ENCODE peak calls at places on chromosomes 2 and 18, in nine cellular contexts. One of them, this sample, is unnamed.

GRCh38 chr2:705971-706511 is 28.8 kb upstream of the TMEM18 start:
- DNase-seq in SK-N-SH: no peak
- DNase-seq in AG09319: no peak
- DNase-seq in adrenal gland: no peak
- DNase-seq in foreskin fibroblast: no peak
- DNase-seq in dorsolateral prefrontal cortex: no peak
- DNase-seq in BJ: no peak
- DNase-seq in GM10248: peak; percentile 34
- DNase-seq in heart right ventricle: no peak
- DNase-seq in this sample: no peak

GRCh38 chr2:105925390-105925789 is 180.7 kb downstream of the NCK2 start:
- DNase-seq in SK-N-SH: peak; percentile 73
- DNase-seq in AG09319: no peak
- DNase-seq in adrenal gland: no peak
- DNase-seq in foreskin fibroblast: no peak
- DNase-seq in dorsolateral prefrontal cortex: no peak
- DNase-seq in BJ: no peak
- DNase-seq in GM10248: no peak
- DNase-seq in heart right ventricle: no peak
- DNase-seq in this sample: no peak

GRCh38 chr18:5297582-5297981 is 2.1 kb upstream of the ZBTB14 start:
- DNase-seq in SK-N-SH: no peak
- DNase-seq in AG09319: no peak
- DNase-seq in adrenal gland: no peak
- DNase-seq in foreskin fibroblast: no peak
- DNase-seq in dorsolateral prefrontal cortex: peak; percentile 22
- DNase-seq in BJ: no peak
- DNase-seq in GM10248: no peak
- DNase-seq in heart right ventricle: no peak
- DNase-seq in this sample: no peak

GRCh38 chr2:120763931-120764330 is 28.3 kb downstream of the GLI2 start:
- DNase-seq in SK-N-SH: no peak
- DNase-seq in AG09319: no peak
- DNase-seq in adrenal gland: peak; percentile 2
- DNase-seq in foreskin fibroblast: no peak
- DNase-seq in dorsolateral prefrontal cortex: no peak
- DNase-seq in BJ: no peak
- DNase-seq in GM10248: no peak
- DNase-seq in heart right ventricle: no peak
- DNase-seq in this sample: no peak

GRCh38 chr2:238875161-238875530 is 27.3 kb downstream of the TWIST2 start:
- DNase-seq in SK-N-SH: no peak
- DNase-seq in AG09319: no peak
- DNase-seq in adrenal gland: no peak
- DNase-seq in foreskin fibroblast: no peak
- DNase-seq in dorsolateral prefrontal cortex: no peak
- DNase-seq in BJ: no peak
- DNase-seq in GM10248: no peak
- DNase-seq in heart right ventricle: no peak
- DNase-seq in this sample: no peak

GRCh38 chr2:159202568-159203071 is 83.9 kb downstream of the WDSUB1 start:
- DNase-seq in SK-N-SH: no peak
- DNase-seq in AG09319: peak; percentile 88
- DNase-seq in adrenal gland: peak; percentile 42
- DNase-seq in foreskin fibroblast: peak; percentile 99
- DNase-seq in dorsolateral prefrontal cortex: no peak
- DNase-seq in BJ: peak; percentile 99
- DNase-seq in GM10248: no peak
- DNase-seq in heart right ventricle: no peak
- DNase-seq in this sample: peak; percentile 98

GRCh38 chr2:168119519-168120141 is 127.8 kb downstream of the STK39 start:
- DNase-seq in SK-N-SH: no peak
- DNase-seq in AG09319: peak; percentile 34
- DNase-seq in adrenal gland: peak; percentile 14
- DNase-seq in foreskin fibroblast: peak; percentile 50
- DNase-seq in dorsolateral prefrontal cortex: no peak
- DNase-seq in BJ: peak; percentile 8
- DNase-seq in GM10248: peak; percentile 10
- DNase-seq in heart right ventricle: no peak
- DNase-seq in this sample: peak; percentile 32

GRCh38 chr2:224369028-224369632 is 32.8 kb downstream of the FAM124B start:
- DNase-seq in SK-N-SH: peak; percentile 49
- DNase-seq in AG09319: no peak
- DNase-seq in adrenal gland: no peak
- DNase-seq in foreskin fibroblast: peak; percentile 34
- DNase-seq in dorsolateral prefrontal cortex: no peak
- DNase-seq in BJ: no peak
- DNase-seq in GM10248: peak; percentile 37
- DNase-seq in heart right ventricle: no peak
- DNase-seq in this sample: no peak

GRCh38 chr2:216034065-216034464 is 20.7 kb upstream of the MREG start:
- DNase-seq in SK-N-SH: peak; percentile 68
- DNase-seq in AG09319: no peak
- DNase-seq in adrenal gland: peak; percentile 60
- DNase-seq in foreskin fibroblast: peak; percentile 49
- DNase-seq in dorsolateral prefrontal cortex: peak; percentile 62
- DNase-seq in BJ: no peak
- DNase-seq in GM10248: peak; percentile 71
- DNase-seq in heart right ventricle: peak; percentile 44
- DNase-seq in this sample: peak; percentile 42

GRCh38 chr2:232260075-232260474 is 118.5 kb upstream of the ALPP start:
- DNase-seq in SK-N-SH: no peak
- DNase-seq in AG09319: peak; percentile 40
- DNase-seq in adrenal gland: no peak
- DNase-seq in foreskin fibroblast: peak; percentile 84
- DNase-seq in dorsolateral prefrontal cortex: no peak
- DNase-seq in BJ: peak; percentile 77
- DNase-seq in GM10248: no peak
- DNase-seq in heart right ventricle: no peak
- DNase-seq in this sample: peak; percentile 70

GRCh38 chr2:70214958-70215357 is 24.1 kb upstream of the C2orf42 start:
- DNase-seq in SK-N-SH: no peak
- DNase-seq in AG09319: peak; percentile 24
- DNase-seq in adrenal gland: no peak
- DNase-seq in foreskin fibroblast: peak; percentile 85
- DNase-seq in dorsolateral prefrontal cortex: no peak
- DNase-seq in BJ: peak; percentile 90
- DNase-seq in GM10248: no peak
- DNase-seq in heart right ventricle: no peak
- DNase-seq in this sample: peak; percentile 61

GRCh38 chr2:187994464-187995331 is 297.0 kb upstream of the GULP1 start:
- DNase-seq in SK-N-SH: peak; percentile 15
- DNase-seq in AG09319: no peak
- DNase-seq in adrenal gland: peak; percentile 9
- DNase-seq in foreskin fibroblast: peak; percentile 78
- DNase-seq in dorsolateral prefrontal cortex: no peak
- DNase-seq in BJ: no peak
- DNase-seq in GM10248: no peak
- DNase-seq in heart right ventricle: no peak
- DNase-seq in this sample: no peak

GRCh38 chr2:103809946-103810345 is 1044.0 kb upstream of the POU3F3 start:
- DNase-seq in SK-N-SH: no peak
- DNase-seq in AG09319: no peak
- DNase-seq in adrenal gland: no peak
- DNase-seq in foreskin fibroblast: no peak
- DNase-seq in dorsolateral prefrontal cortex: no peak
- DNase-seq in BJ: no peak
- DNase-seq in GM10248: no peak
- DNase-seq in heart right ventricle: no peak
- DNase-seq in this sample: no peak

GRCh38 chr2:112168422-112169124 is 30.4 kb downstream of the FBLN7 start:
- DNase-seq in SK-N-SH: no peak
- DNase-seq in AG09319: no peak
- DNase-seq in adrenal gland: no peak
- DNase-seq in foreskin fibroblast: peak; percentile 17
- DNase-seq in dorsolateral prefrontal cortex: no peak
- DNase-seq in BJ: no peak
- DNase-seq in GM10248: no peak
- DNase-seq in heart right ventricle: no peak
- DNase-seq in this sample: no peak

GRCh38 chr18:68642003-68642402 is 72.9 kb downstream of the TMX3 start:
- DNase-seq in SK-N-SH: no peak
- DNase-seq in AG09319: no peak
- DNase-seq in adrenal gland: no peak
- DNase-seq in foreskin fibroblast: no peak
- DNase-seq in dorsolateral prefrontal cortex: no peak
- DNase-seq in BJ: no peak
- DNase-seq in GM10248: no peak
- DNase-seq in heart right ventricle: no peak
- DNase-seq in this sample: no peak

DNA sequence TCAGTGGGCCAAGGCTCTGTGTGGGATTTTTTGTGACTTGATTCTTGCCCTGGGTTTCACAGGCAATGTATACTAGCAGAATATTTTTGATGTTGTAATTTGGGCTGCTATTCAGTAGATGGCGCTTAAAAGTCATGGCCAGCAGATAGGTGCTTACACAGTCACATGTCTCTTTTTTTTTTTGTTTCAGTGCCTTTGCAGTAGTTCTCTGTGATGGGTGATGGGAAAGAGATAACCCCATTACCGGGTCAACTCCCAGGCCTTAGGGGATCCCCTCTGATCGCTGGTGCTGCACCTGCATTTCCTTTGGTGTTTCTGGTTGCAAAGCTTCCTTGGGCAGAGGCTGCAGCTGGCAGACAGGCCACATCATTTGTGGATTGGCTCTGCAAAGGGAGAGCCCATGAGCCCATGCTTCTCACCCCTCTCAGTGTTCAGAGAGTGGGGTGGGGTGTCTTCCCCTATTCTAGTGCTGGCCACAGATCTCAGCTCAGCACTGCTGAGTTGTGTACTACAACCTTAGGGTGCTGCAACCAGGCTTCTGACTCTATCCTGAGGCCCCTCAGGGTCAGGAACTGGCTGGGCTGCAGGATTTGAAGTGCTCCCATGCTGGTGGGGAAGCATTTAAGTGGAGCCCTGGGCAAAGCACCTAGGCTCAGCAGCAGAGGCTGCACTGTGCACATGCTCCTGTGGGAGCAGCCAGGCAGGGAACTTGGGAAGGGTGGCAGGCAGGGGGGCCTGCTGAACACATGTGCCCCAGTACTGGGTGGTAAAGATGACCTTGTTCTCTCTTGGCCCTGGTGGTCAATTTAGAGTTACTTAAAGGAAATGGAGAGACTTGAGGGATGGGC is 219.8 kb upstream of the SPHKAP start:
- DNase-seq in SK-N-SH: no peak
- DNase-seq in AG09319: no peak
- DNase-seq in adrenal gland: no peak
- DNase-seq in foreskin fibroblast: peak; percentile 1
- DNase-seq in dorsolateral prefrontal cortex: no peak
- DNase-seq in BJ: no peak
- DNase-seq in GM10248: no peak
- DNase-seq in heart right ventricle: no peak
- DNase-seq in this sample: no peak
- TF ChIP-seq CTCF in SK-N-SH: no peak
- TF ChIP-seq CTCF in AG09319: no peak
- TF ChIP-seq CTCF in adrenal gland: no peak
- TF ChIP-seq CTCF in foreskin fibroblast: no peak
- TF ChIP-seq CTCF in dorsolateral prefrontal cortex: no peak
- TF ChIP-seq CTCF in BJ: no peak
- TF ChIP-seq CTCF in GM10248: peak; percentile 22
- TF ChIP-seq CTCF in heart right ventricle: no peak
- TF ChIP-seq CTCF in this sample: no peak

DNA sequence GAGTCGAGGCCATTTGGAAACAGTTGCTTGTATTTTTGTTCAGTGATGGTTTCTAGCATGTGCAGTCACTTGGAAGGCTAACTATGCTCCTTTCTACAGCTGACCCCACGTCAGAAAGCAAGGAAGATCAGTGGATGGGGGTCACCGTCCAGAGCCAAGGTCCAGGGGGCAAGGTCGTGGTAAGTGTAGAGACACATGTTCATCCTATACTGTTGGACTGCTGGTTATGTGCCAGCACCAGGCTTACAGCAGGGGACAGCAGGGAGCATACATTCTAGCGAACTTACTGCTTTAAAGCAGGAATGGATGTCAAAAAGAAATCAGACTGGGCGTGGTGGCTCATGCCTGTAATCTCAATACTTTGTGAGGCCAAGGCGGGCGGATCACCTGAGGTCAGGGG is 40.0 kb downstream of the ITGA6 start:
- DNase-seq in SK-N-SH: no peak
- DNase-seq in AG09319: no peak
- DNase-seq in adrenal gland: no peak
- DNase-seq in foreskin fibroblast: no peak
- DNase-seq in dorsolateral prefrontal cortex: no peak
- DNase-seq in BJ: no peak
- DNase-seq in GM10248: no peak
- DNase-seq in heart right ventricle: no peak
- DNase-seq in this sample: no peak
- TF ChIP-seq CTCF in SK-N-SH: no peak
- TF ChIP-seq CTCF in AG09319: no peak
- TF ChIP-seq CTCF in adrenal gland: no peak
- TF ChIP-seq CTCF in foreskin fibroblast: peak; percentile 11
- TF ChIP-seq CTCF in dorsolateral prefrontal cortex: no peak
- TF ChIP-seq CTCF in BJ: peak; percentile 18
- TF ChIP-seq CTCF in GM10248: no peak
- TF ChIP-seq CTCF in heart right ventricle: no peak
- TF ChIP-seq CTCF in this sample: no peak

GRCh38 chr2:171568085-171568484 is 45.8 kb downstream of the CYBRD1 start:
- DNase-seq in SK-N-SH: no peak
- DNase-seq in AG09319: no peak
- DNase-seq in adrenal gland: no peak
- DNase-seq in foreskin fibroblast: no peak
- DNase-seq in dorsolateral prefrontal cortex: no peak
- DNase-seq in BJ: no peak
- DNase-seq in GM10248: no peak
- DNase-seq in heart right ventricle: no peak
- DNase-seq in this sample: no peak
- TF ChIP-seq CTCF in SK-N-SH: peak; percentile 25
- TF ChIP-seq CTCF in AG09319: no peak
- TF ChIP-seq CTCF in adrenal gland: no peak
- TF ChIP-seq CTCF in foreskin fibroblast: no peak
- TF ChIP-seq CTCF in dorsolateral prefrontal cortex: no peak
- TF ChIP-seq CTCF in BJ: peak; percentile 25
- TF ChIP-seq CTCF in GM10248: no peak
- TF ChIP-seq CTCF in heart right ventricle: no peak
- TF ChIP-seq CTCF in this sample: no peak

DNA sequence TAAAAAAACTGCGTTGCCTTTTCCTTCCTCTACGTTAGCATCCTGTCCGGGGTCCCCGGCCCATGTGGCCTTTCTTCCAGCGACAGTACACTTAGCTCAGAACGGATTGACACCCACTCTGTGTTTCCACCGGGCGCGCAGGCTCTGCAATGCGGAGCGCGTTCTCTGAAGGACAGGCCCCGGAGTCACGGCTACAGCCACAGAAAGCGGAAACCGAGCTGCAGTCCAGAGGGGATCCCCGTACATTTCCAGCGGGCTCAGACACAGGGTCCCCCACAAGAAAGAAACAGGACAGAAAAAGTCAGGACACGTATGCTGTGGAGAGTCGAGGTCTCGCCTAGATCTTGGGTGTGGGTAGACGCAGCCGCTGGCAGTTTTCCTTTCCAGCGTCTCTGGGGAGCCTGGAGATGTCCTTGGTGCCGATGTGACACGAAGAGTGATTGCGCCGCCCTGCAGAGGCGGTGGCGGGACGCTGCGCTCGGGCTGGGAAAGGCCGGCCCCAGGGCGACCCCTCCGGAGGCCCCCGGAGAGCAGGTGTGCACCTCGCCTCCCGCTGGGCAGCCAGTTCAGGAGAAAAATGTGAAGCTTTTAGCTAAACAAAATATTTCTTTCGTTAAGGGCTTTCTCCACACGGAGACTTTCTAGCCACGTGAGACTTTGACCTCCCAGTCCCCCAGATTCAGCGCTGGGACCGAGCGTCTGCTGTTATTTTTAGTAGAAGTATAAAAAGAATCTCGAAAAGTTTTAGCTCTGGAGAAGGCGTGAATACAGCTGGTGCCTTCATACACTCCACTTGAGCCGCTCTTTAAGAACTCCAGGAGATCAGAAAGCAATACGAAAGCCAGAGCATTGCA is 1.3 kb upstream of the ACKR3 start:
- DNase-seq in SK-N-SH: peak; percentile 38
- DNase-seq in AG09319: no peak
- DNase-seq in adrenal gland: peak; percentile 17
- DNase-seq in foreskin fibroblast: no peak
- DNase-seq in dorsolateral prefrontal cortex: no peak
- DNase-seq in BJ: no peak
- DNase-seq in GM10248: peak; percentile 74
- DNase-seq in heart right ventricle: peak; percentile 71
- DNase-seq in this sample: no peak
- TF ChIP-seq CTCF in SK-N-SH: no peak
- TF ChIP-seq CTCF in AG09319: no peak
- TF ChIP-seq CTCF in adrenal gland: no peak
- TF ChIP-seq CTCF in foreskin fibroblast: no peak
- TF ChIP-seq CTCF in dorsolateral prefrontal cortex: no peak
- TF ChIP-seq CTCF in BJ: no peak
- TF ChIP-seq CTCF in GM10248: peak; percentile 50
- TF ChIP-seq CTCF in heart right ventricle: peak; percentile 16
- TF ChIP-seq CTCF in this sample: no peak